ENCODE peak calls at places on chromosomes 13 and 19, in five cellular contexts. One of them, this sample, is unnamed.

GRCh38 chr19:2055871-2056809 is 5.1 kb upstream of the MKNK2 start:
- DNase-seq in HS-5: no peak
- DNase-seq in activated gamma-delta T cell treated with anti-CD3 and anti-CD28 coated beads, Interleukin-2, amount 50 U/mL, for 16 hours: no peak
- DNase-seq in stimulated activated CD4-positive, alpha-beta T cell treated with anti-CD3 and anti-CD28 coated beads, Interleukin-12 subunit alpha, Interleukin-12 subunit beta, amount 100 ng/mL, for 48 hours: no peak
- DNase-seq in cerebellar cortex: peak
- DNase-seq in this sample: peak

GRCh38 chr19:58059003-58059671 is at the start of gene ZNF135:
- DNase-seq in HS-5: no peak
- DNase-seq in activated gamma-delta T cell treated with anti-CD3 and anti-CD28 coated beads, Interleukin-2, amount 50 U/mL, for 16 hours: peak
- DNase-seq in stimulated activated CD4-positive, alpha-beta T cell treated with anti-CD3 and anti-CD28 coated beads, Interleukin-12 subunit alpha, Interleukin-12 subunit beta, amount 100 ng/mL, for 48 hours: peak
- DNase-seq in cerebellar cortex: peak
- DNase-seq in this sample: peak

GRCh38 chr13:42525035-42525504 is 48.9 kb upstream of the TNFSF11 start:
- DNase-seq in HS-5: no peak
- DNase-seq in activated gamma-delta T cell treated with anti-CD3 and anti-CD28 coated beads, Interleukin-2, amount 50 U/mL, for 16 hours: no peak
- DNase-seq in stimulated activated CD4-positive, alpha-beta T cell treated with anti-CD3 and anti-CD28 coated beads, Interleukin-12 subunit alpha, Interleukin-12 subunit beta, amount 100 ng/mL, for 48 hours: no peak
- DNase-seq in cerebellar cortex: no peak
- DNase-seq in this sample: peak

GRCh38 chr13:110853235-110853721 is 61.6 kb downstream of the ANKRD10 start:
- DNase-seq in HS-5: no peak
- DNase-seq in activated gamma-delta T cell treated with anti-CD3 and anti-CD28 coated beads, Interleukin-2, amount 50 U/mL, for 16 hours: no peak
- DNase-seq in stimulated activated CD4-positive, alpha-beta T cell treated with anti-CD3 and anti-CD28 coated beads, Interleukin-12 subunit alpha, Interleukin-12 subunit beta, amount 100 ng/mL, for 48 hours: no peak
- DNase-seq in cerebellar cortex: no peak
- DNase-seq in this sample: no peak

GRCh38 chr19:5918463-5919079 is 4.5 kb downstream of the CAPS start:
- DNase-seq in HS-5: no peak
- DNase-seq in activated gamma-delta T cell treated with anti-CD3 and anti-CD28 coated beads, Interleukin-2, amount 50 U/mL, for 16 hours: no peak
- DNase-seq in stimulated activated CD4-positive, alpha-beta T cell treated with anti-CD3 and anti-CD28 coated beads, Interleukin-12 subunit alpha, Interleukin-12 subunit beta, amount 100 ng/mL, for 48 hours: no peak
- DNase-seq in cerebellar cortex: no peak
- DNase-seq in this sample: no peak

GRCh38 chr13:93265800-93266199 is 39.2 kb downstream of the GPC6 start:
- DNase-seq in HS-5: no peak
- DNase-seq in activated gamma-delta T cell treated with anti-CD3 and anti-CD28 coated beads, Interleukin-2, amount 50 U/mL, for 16 hours: no peak
- DNase-seq in stimulated activated CD4-positive, alpha-beta T cell treated with anti-CD3 and anti-CD28 coated beads, Interleukin-12 subunit alpha, Interleukin-12 subunit beta, amount 100 ng/mL, for 48 hours: no peak
- DNase-seq in cerebellar cortex: no peak
- DNase-seq in this sample: no peak

GRCh38 chr13:25046274-25046984 is 49.5 kb upstream of the PABPC3 start:
- DNase-seq in HS-5: no peak
- DNase-seq in activated gamma-delta T cell treated with anti-CD3 and anti-CD28 coated beads, Interleukin-2, amount 50 U/mL, for 16 hours: no peak
- DNase-seq in stimulated activated CD4-positive, alpha-beta T cell treated with anti-CD3 and anti-CD28 coated beads, Interleukin-12 subunit alpha, Interleukin-12 subunit beta, amount 100 ng/mL, for 48 hours: no peak
- DNase-seq in cerebellar cortex: no peak
- DNase-seq in this sample: no peak

GRCh38 chr13:113091891-113092775 is 13.5 kb upstream of the F7 start:
- DNase-seq in HS-5: no peak
- DNase-seq in activated gamma-delta T cell treated with anti-CD3 and anti-CD28 coated beads, Interleukin-2, amount 50 U/mL, for 16 hours: no peak
- DNase-seq in stimulated activated CD4-positive, alpha-beta T cell treated with anti-CD3 and anti-CD28 coated beads, Interleukin-12 subunit alpha, Interleukin-12 subunit beta, amount 100 ng/mL, for 48 hours: no peak
- DNase-seq in cerebellar cortex: no peak
- DNase-seq in this sample: no peak

GRCh38 chr13:110516500-110516899 is 45.0 kb downstream of the RAB20 start:
- DNase-seq in HS-5: no peak
- DNase-seq in activated gamma-delta T cell treated with anti-CD3 and anti-CD28 coated beads, Interleukin-2, amount 50 U/mL, for 16 hours: no peak
- DNase-seq in stimulated activated CD4-positive, alpha-beta T cell treated with anti-CD3 and anti-CD28 coated beads, Interleukin-12 subunit alpha, Interleukin-12 subunit beta, amount 100 ng/mL, for 48 hours: no peak
- DNase-seq in cerebellar cortex: no peak
- DNase-seq in this sample: no peak

GRCh38 chr19:3167533-3168272 is 10.9 kb upstream of the S1PR4 start:
- DNase-seq in HS-5: no peak
- DNase-seq in activated gamma-delta T cell treated with anti-CD3 and anti-CD28 coated beads, Interleukin-2, amount 50 U/mL, for 16 hours: no peak
- DNase-seq in stimulated activated CD4-positive, alpha-beta T cell treated with anti-CD3 and anti-CD28 coated beads, Interleukin-12 subunit alpha, Interleukin-12 subunit beta, amount 100 ng/mL, for 48 hours: no peak
- DNase-seq in cerebellar cortex: no peak
- DNase-seq in this sample: peak

GRCh38 chr19:29255912-29256311 is 43.0 kb upstream of the UQCRFS1 start:
- DNase-seq in HS-5: no peak
- DNase-seq in activated gamma-delta T cell treated with anti-CD3 and anti-CD28 coated beads, Interleukin-2, amount 50 U/mL, for 16 hours: no peak
- DNase-seq in stimulated activated CD4-positive, alpha-beta T cell treated with anti-CD3 and anti-CD28 coated beads, Interleukin-12 subunit alpha, Interleukin-12 subunit beta, amount 100 ng/mL, for 48 hours: no peak
- DNase-seq in cerebellar cortex: no peak
- DNase-seq in this sample: no peak

This sample was measured in epithelial cell of esophagus.